ENCODE peak calls at places on chromosomes 6 and 20, in eight cellular contexts. O, J, E, T, X, U, B and H are unnamed samples.

GRCh38 chr6:111918825-111919224 is 45.6 kb upstream of the FYN start:
- DNase-seq in O (no peak), J (peak), E (no peak), T (no peak), X (no peak), U (no peak), B (no peak), H (no peak)

GRCh38 chr6:108562503-108562993 is 1.8 kb downstream of the FOXO3 start:
- DNase-seq in O (peak), J (peak), E (peak), T (peak), X (peak), U (peak), B (peak), H (peak)

GRCh38 chr20:63335711-63336110 is 25.4 kb downstream of the CHRNA4 start:
- DNase-seq in O (no peak), J (no peak), E (no peak), T (no peak), X (no peak), U (no peak), B (no peak), H (no peak)

GRCh38 chr6:121817141-121817540 is 381.7 kb downstream of the GJA1 start:
- DNase-seq in O (no peak), J (peak), E (no peak), T (no peak), X (no peak), U (no peak), B (no peak), H (no peak)

GRCh38 chr20:2872304-2873009 is 824 bp upstream of the PTPRA start:
- DNase-seq in O (no peak), J (peak), E (peak), T (peak), X (peak), U (peak), B (no peak), H (peak)

GRCh38 chr6:17432356-17432755 is 39.0 kb downstream of the CAP2 start:
- DNase-seq in O (peak), J (peak), E (no peak), T (no peak), X (no peak), U (no peak), B (no peak), H (no peak)

GRCh38 chr20:726160-726559 is 42.1 kb downstream of the SLC52A3 start:
- DNase-seq in O (no peak), J (no peak), E (no peak), T (no peak), X (no peak), U (no peak), B (no peak), H (no peak)

GRCh38 chr20:3653921-3654320 is 9.3 kb downstream of the GFRA4 start:
- DNase-seq in O (no peak), J (no peak), E (no peak), T (no peak), X (no peak), U (no peak), B (no peak), H (no peak)

GRCh38 chr20:63554361-63555278 is 661 bp downstream of the FNDC11 start:
- DNase-seq in O (no peak), J (no peak), E (no peak), T (no peak), X (no peak), U (no peak), B (no peak), H (no peak)

GRCh38 chr6:138509371-138509770 is 10.1 kb upstream of the NHSL1 start:
- DNase-seq in O (no peak), J (peak), E (peak), T (no peak), X (peak), U (peak), B (no peak), H (no peak)

GRCh38 chr6:168021581-168021980 is 24.1 kb downstream of the KIF25 start:
- DNase-seq in O (peak), J (no peak), E (no peak), T (no peak), X (no peak), U (peak), B (no peak), H (no peak)

GRCh38 chr6:88477411-88477810 is 311.3 kb upstream of the CNR1 start:
- DNase-seq in O (no peak), J (no peak), E (no peak), T (no peak), X (no peak), U (no peak), B (no peak), H (no peak)

GRCh38 chr6:92114797-92115196 is 1304.6 kb downstream of the EPHA7 start:
- DNase-seq in O (no peak), J (no peak), E (no peak), T (no peak), X (no peak), U (no peak), B (no peak), H (no peak)

GRCh38 chr20:45581702-45582101 is 2.6 kb upstream of the WFDC8 start:
- DNase-seq in O (no peak), J (no peak), E (no peak), T (no peak), X (no peak), U (no peak), B (no peak), H (no peak)

GRCh38 chr20:50645253-50646068 is 45.9 kb downstream of the RIPOR3 start:
- DNase-seq in O (peak), J (peak), E (peak), T (peak), X (peak), U (peak), B (no peak), H (no peak)

GRCh38 chr6:72760130-72760793 is 138.4 kb downstream of the KCNQ5 start:
- DNase-seq in O (no peak), J (peak), E (peak), T (no peak), X (no peak), U (no peak), B (no peak), H (no peak)

GRCh38 chr6:107488174-107488874 is 1.6 kb upstream of the SOBP start:
- DNase-seq in O (no peak), J (no peak), E (no peak), T (no peak), X (no peak), U (no peak), B (no peak), H (no peak)

GRCh38 chr6:81814365-81815109 is 62.1 kb upstream of the TENT5A start:
- DNase-seq in O (no peak), J (peak), E (no peak), T (no peak), X (no peak), U (no peak), B (no peak), H (no peak)

GRCh38 chr6:105184921-105185320 is 5.1 kb upstream of the POPDC3 start:
- DNase-seq in O (peak), J (peak), E (no peak), T (no peak), X (no peak), U (no peak), B (no peak), H (no peak)

GRCh38 chr6:84768442-84769174 is 4.2 kb upstream of the TBX18 start:
- DNase-seq in O (no peak), J (no peak), E (no peak), T (peak), X (no peak), U (no peak), B (no peak), H (no peak)

GRCh38 chr20:58233881-58234528 is 5.6 kb upstream of the ANKRD60 start:
- DNase-seq in O (peak), J (no peak), E (no peak), T (peak), X (no peak), U (no peak), B (no peak), H (no peak)

GRCh38 chr6:36590237-36590636 is 3.9 kb upstream of the SRSF3 start:
- DNase-seq in O (no peak), J (peak), E (no peak), T (no peak), X (peak), U (peak), B (no peak), H (no peak)

GRCh38 chr6:154196333-154196732 is 157.3 kb downstream of the OPRM1 start:
- DNase-seq in O (no peak), J (no peak), E (no peak), T (no peak), X (no peak), U (no peak), B (no peak), H (no peak)

GRCh38 chr6:8435845-8436168 is 462 bp upstream of the SLC35B3 start:
- DNase-seq in O (no peak), J (peak), E (no peak), T (no peak), X (no peak), U (no peak), B (no peak), H (no peak)

GRCh38 chr20:60630609-60631008 is 621.5 kb upstream of the CDH4 start:
- DNase-seq in O (no peak), J (no peak), E (no peak), T (no peak), X (no peak), U (no peak), B (no peak), H (no peak)

GRCh38 chr6:167996424-167997199 is 859 bp upstream of the KIF25 start:
- DNase-seq in O (peak), J (no peak), E (no peak), T (no peak), X (no peak), U (no peak), B (no peak), H (peak)

GRCh38 chr6:152552616-152553209 is 84.4 kb downstream of the SYNE1 start:
- DNase-seq in O (no peak), J (peak), E (peak), T (peak), X (peak), U (no peak), B (no peak), H (peak)

GRCh38 chr20:33647603-33648395 is 14.3 kb upstream of the C20orf144 start:
- DNase-seq in O (no peak), J (peak), E (peak), T (no peak), X (no peak), U (no peak), B (peak), H (peak)

GRCh38 chr6:38470548-38470947 is 169.2 kb downstream of the BTBD9 start:
- DNase-seq in O (no peak), J (no peak), E (no peak), T (no peak), X (no peak), U (no peak), B (no peak), H (no peak)

DNA sequence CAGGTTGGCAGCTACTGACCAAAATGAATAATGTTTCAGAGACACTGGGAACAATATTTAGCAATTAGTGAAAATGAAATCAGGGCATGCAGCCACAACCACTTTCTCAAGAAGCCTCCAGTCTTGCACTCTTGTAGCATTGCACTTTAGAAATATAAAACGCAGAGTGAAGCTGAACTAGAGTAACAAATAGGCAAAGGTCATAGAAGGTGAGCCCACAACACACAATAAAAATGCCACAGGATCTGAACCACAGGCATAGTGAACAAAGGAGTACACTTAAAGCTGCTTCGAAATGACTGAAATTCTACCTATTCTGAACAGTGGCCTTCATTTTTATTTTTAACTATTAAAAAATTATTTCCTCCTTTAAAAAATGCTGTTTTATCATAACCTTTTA is 25.0 kb downstream of the DDO start:
- DNase-seq in O (no peak), J (no peak), E (no peak), T (no peak), X (no peak), U (no peak), B (no peak), H (no peak)
- TF ChIP-seq CTCF in O (no peak), J (no peak), E (no peak), T (no peak), X (no peak), U (no peak), B (no peak), H (no peak)

GRCh38 chr20:10034717-10035571 is at the start of gene ANKEF1:
- DNase-seq in O (no peak), J (peak), E (peak), T (peak), X (peak), U (peak), B (no peak), H (peak)
- TF ChIP-seq POLR2A in O (no peak), J (no peak), E (peak), T (no peak), X (no peak), U (no peak), B (no peak), H (no peak)

DNA sequence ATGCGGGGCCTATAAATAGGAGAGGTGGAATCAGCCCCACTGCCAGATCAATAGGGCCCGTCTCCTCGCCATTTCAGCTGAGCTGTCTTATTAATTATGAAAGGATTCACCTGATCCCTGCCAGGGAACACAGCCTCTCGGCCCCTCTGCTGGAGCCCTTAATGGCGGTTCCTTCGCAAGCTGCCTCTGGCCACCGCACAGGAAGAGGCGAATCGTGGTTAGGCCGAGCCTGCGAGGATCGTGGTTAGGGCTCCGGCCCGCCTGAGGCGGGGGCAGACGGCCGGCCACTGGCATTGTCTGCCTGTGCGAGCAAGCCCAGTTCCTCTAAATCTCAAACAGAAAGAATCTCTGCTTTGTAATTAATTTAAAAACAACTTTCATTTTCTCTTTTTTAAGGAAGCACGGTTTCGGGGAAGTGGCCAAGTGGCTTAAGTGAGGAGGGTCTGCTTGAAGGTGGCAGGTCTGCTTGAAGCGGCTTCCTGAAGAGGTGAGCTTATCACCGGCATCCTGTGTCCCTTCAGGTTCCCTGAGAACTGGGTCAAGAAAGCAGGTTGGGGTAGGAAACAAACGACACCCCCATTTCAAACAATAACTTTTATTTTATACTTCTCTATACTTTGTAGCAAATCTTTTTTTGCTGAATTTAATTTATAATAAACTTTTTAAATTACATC is 9.2 kb downstream of the NRN1 start:
- DNase-seq in O (no peak), J (no peak), E (no peak), T (no peak), X (no peak), U (no peak), B (no peak), H (no peak)
- H3K4me3 ChIP-seq in O (peak), J (no peak), E (no peak), T (peak), X (peak), U (peak), B (peak), H (no peak)

GRCh38 chr6:28393912-28394662 is 5.5 kb downstream of the ZSCAN12 start:
- DNase-seq in O (no peak), J (peak), E (no peak), T (no peak), X (no peak), U (no peak), B (no peak), H (no peak)
- TF ChIP-seq CTCF in O (no peak), J (peak), E (no peak), T (no peak), X (no peak), U (no peak), B (no peak), H (no peak)

DNA sequence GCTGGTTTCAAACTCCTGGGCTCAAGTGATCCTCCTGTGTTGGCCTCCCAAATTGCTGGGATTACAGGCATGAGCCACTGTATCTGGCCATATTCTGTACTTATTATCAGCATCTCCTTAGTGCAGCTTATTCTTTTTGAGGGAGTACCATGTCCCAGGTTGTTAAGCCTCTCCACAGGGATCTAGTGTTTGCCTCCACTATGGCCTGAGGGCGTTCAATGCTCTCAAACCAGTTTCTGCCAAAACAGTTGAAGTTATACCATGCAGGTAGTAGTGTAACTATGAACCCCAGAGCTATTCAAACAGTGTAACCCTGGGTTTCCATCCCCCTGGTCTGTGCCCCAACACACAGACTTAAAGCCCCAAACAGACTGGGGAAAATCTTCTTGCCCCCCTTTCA is 81.7 kb downstream of the BACH2 start:
- DNase-seq in O (no peak), J (no peak), E (no peak), T (no peak), X (no peak), U (no peak), B (no peak), H (no peak)
- TF ChIP-seq POLR2A in O (no peak), J (no peak), E (no peak), T (no peak), X (no peak), U (no peak), B (no peak), H (no peak)

GRCh38 chr6:120010075-120010474 is 660.5 kb upstream of the MAN1A1 start:
- DNase-seq in O (no peak), J (no peak), E (no peak), T (no peak), X (no peak), U (no peak), B (no peak), H (no peak)

GRCh38 chr6:120005292-120005976 is 655.9 kb upstream of the MAN1A1 start:
- DNase-seq in O (no peak), J (no peak), E (no peak), T (no peak), X (no peak), U (no peak), B (no peak), H (no peak)
- H3K4me3 ChIP-seq in O (no peak), J (no peak), E (no peak), T (no peak), X (no peak), U (no peak), B (no peak), H (no peak)

GRCh38 chr6:77332915-77333623 is 130.2 kb downstream of the HTR1B start:
- DNase-seq in O (no peak), J (no peak), E (no peak), T (no peak), X (no peak), U (no peak), B (no peak), H (no peak)
- TF ChIP-seq CTCF in O (no peak), J (no peak), E (no peak), T (no peak), X (no peak), U (no peak), B (no peak), H (no peak)

GRCh38 chr20:38833857-38834164 is 28.3 kb downstream of the PPP1R16B start:
- DNase-seq in O (no peak), J (no peak), E (no peak), T (no peak), X (no peak), U (no peak), B (no peak), H (no peak)
- TF ChIP-seq POLR2A in O (no peak), J (no peak), E (no peak), T (no peak), X (no peak), U (no peak), B (no peak), H (no peak)

GRCh38 chr6:166949533-166950442 is 6.6 kb downstream of the RNASET2 start:
- DNase-seq in O (no peak), J (no peak), E (no peak), T (no peak), X (no peak), U (no peak), B (no peak), H (peak)
- H3K4me3 ChIP-seq in O (no peak), J (no peak), E (no peak), T (no peak), X (no peak), U (no peak), B (peak), H (no peak)